ENCODE peak calls at places on chromosomes 6 and 20, in four cellular contexts. One of them, this sample, is unnamed.

GRCh38 chr6:101397199-101397598 is 3.7 kb downstream of the GRIK2 start:
- DNase-seq in activated B cell treated with CpG ODN at 0.5 μM for 24 hours: no peak
- DNase-seq in brain microvascular endothelial cell: no peak
- DNase-seq in nephron progenitor cell: no peak
- DNase-seq in this sample: no peak

GRCh38 chr6:86536121-86536520 is 401.2 kb upstream of the HTR1E start:
- DNase-seq in activated B cell treated with CpG ODN at 0.5 μM for 24 hours: no peak
- DNase-seq in brain microvascular endothelial cell: no peak
- DNase-seq in nephron progenitor cell: no peak
- DNase-seq in this sample: no peak

GRCh38 chr6:115613488-115613887 is 447.2 kb downstream of the FRK start:
- DNase-seq in activated B cell treated with CpG ODN at 0.5 μM for 24 hours: no peak
- DNase-seq in brain microvascular endothelial cell: no peak
- DNase-seq in nephron progenitor cell: no peak
- DNase-seq in this sample: no peak

GRCh38 chr6:159899994-159900745 is 9.4 kb downstream of the MAS1 start:
- DNase-seq in activated B cell treated with CpG ODN at 0.5 μM for 24 hours: no peak
- DNase-seq in brain microvascular endothelial cell: peak; percentile 90
- DNase-seq in nephron progenitor cell: no peak
- DNase-seq in this sample: no peak

GRCh38 chr20:45011108-45011526 is 44.8 kb downstream of the STK4 start:
- DNase-seq in activated B cell treated with CpG ODN at 0.5 μM for 24 hours: no peak
- DNase-seq in brain microvascular endothelial cell: peak; percentile 80
- DNase-seq in nephron progenitor cell: peak; percentile 49
- DNase-seq in this sample: no peak

GRCh38 chr20:61803903-61804804 is 261.5 kb downstream of the TAF4 start:
- DNase-seq in activated B cell treated with CpG ODN at 0.5 μM for 24 hours: no peak
- DNase-seq in brain microvascular endothelial cell: no peak
- DNase-seq in nephron progenitor cell: no peak
- DNase-seq in this sample: no peak

GRCh38 chr20:10910535-10911239 is 236.9 kb upstream of the JAG1 start:
- DNase-seq in activated B cell treated with CpG ODN at 0.5 μM for 24 hours: no peak
- DNase-seq in brain microvascular endothelial cell: no peak
- DNase-seq in nephron progenitor cell: no peak
- DNase-seq in this sample: no peak

GRCh38 chr6:105136433-105137350 is 43.1 kb downstream of the POPDC3 start:
- DNase-seq in activated B cell treated with CpG ODN at 0.5 μM for 24 hours: peak; percentile 35
- DNase-seq in brain microvascular endothelial cell: peak; percentile 25
- DNase-seq in nephron progenitor cell: peak; percentile 74
- DNase-seq in this sample: peak; percentile 48

GRCh38 chr6:33076406-33076934 is 680 bp downstream of the HLA-DPB1 start:
- DNase-seq in activated B cell treated with CpG ODN at 0.5 μM for 24 hours: no peak
- DNase-seq in brain microvascular endothelial cell: no peak
- DNase-seq in nephron progenitor cell: no peak
- DNase-seq in this sample: no peak

GRCh38 chr6:85680388-85680787 is 37.7 kb upstream of the SYNCRIP start:
- DNase-seq in activated B cell treated with CpG ODN at 0.5 μM for 24 hours: no peak
- DNase-seq in brain microvascular endothelial cell: no peak
- DNase-seq in nephron progenitor cell: no peak
- DNase-seq in this sample: no peak

GRCh38 chr6:55794136-55794812 is 81.1 kb downstream of the BMP5 start:
- DNase-seq in activated B cell treated with CpG ODN at 0.5 μM for 24 hours: no peak
- DNase-seq in brain microvascular endothelial cell: peak; percentile 14
- DNase-seq in nephron progenitor cell: no peak
- DNase-seq in this sample: no peak

GRCh38 chr6:68701159-68701558 is 66.1 kb downstream of the ADGRB3 start:
- DNase-seq in activated B cell treated with CpG ODN at 0.5 μM for 24 hours: no peak
- DNase-seq in brain microvascular endothelial cell: no peak
- DNase-seq in nephron progenitor cell: no peak
- DNase-seq in this sample: no peak

GRCh38 chr6:139568956-139569538 is 194.6 kb upstream of the CITED2 start:
- DNase-seq in activated B cell treated with CpG ODN at 0.5 μM for 24 hours: no peak
- DNase-seq in brain microvascular endothelial cell: peak; percentile 61
- DNase-seq in nephron progenitor cell: no peak
- DNase-seq in this sample: no peak

GRCh38 chr20:44342240-44342639 is 5.4 kb downstream of the R3HDML start:
- DNase-seq in activated B cell treated with CpG ODN at 0.5 μM for 24 hours: no peak
- DNase-seq in brain microvascular endothelial cell: no peak
- DNase-seq in nephron progenitor cell: no peak
- DNase-seq in this sample: no peak

GRCh38 chr6:167567142-167568033 is 242.5 kb downstream of the TTLL2 start:
- DNase-seq in activated B cell treated with CpG ODN at 0.5 μM for 24 hours: no peak
- DNase-seq in brain microvascular endothelial cell: no peak
- DNase-seq in nephron progenitor cell: no peak
- DNase-seq in this sample: no peak

DNA sequence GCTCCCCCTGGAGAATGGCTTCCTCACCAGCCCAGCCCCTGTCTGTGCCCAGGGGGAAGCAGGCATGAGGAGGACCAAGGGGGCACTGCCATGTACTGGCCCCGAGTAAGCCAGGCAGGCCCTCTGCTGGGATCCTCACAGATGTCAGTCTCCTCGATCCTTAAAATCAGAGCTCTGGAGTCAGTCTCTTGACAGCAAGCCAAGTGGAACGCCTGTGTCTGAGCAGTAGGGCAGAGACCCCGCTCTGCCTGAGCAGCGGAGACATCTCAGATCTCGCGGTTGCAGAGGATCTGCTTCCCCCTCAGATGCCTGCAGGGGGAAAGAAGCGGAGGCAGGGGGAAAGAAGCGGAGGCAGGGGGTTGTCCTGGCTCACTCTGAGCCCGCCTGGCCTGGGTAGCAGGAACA is 92.6 kb downstream of the SNX5 start:
- DNase-seq in activated B cell treated with CpG ODN at 0.5 μM for 24 hours: no peak
- DNase-seq in brain microvascular endothelial cell: no peak
- DNase-seq in nephron progenitor cell: no peak
- DNase-seq in this sample: peak; percentile 21
- TF ChIP-seq CTCF in activated B cell treated with CpG ODN at 0.5 μM for 24 hours: no peak
- TF ChIP-seq CTCF in brain microvascular endothelial cell: peak; percentile 17
- TF ChIP-seq CTCF in nephron progenitor cell: no peak
- TF ChIP-seq CTCF in this sample: no peak

DNA sequence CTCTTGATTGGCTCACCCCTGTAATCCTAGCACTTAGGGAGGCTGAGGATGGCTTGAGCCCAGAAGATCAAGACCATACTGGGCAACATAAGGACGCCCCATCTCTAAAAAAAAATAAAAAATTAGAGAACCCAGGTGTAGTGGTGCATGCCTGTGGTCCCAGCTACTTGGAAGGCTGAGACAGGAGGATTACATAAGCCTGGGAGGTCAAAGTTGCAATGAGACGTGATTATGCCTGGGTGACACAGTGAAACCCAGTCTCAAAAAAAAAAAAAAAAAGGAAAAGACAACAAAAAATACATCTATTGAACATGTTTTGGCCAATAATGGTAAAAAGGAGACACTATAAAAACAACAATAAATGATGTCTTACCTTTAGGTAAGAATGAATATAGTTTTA is 37.8 kb downstream of the CHD6 start:
- DNase-seq in activated B cell treated with CpG ODN at 0.5 μM for 24 hours: no peak
- DNase-seq in brain microvascular endothelial cell: no peak
- DNase-seq in nephron progenitor cell: no peak
- DNase-seq in this sample: no peak
- TF ChIP-seq CTCF in activated B cell treated with CpG ODN at 0.5 μM for 24 hours: no peak
- TF ChIP-seq CTCF in brain microvascular endothelial cell: no peak
- TF ChIP-seq CTCF in nephron progenitor cell: no peak
- TF ChIP-seq CTCF in this sample: no peak

GRCh38 chr6:45991189-45991588 is 24.5 kb downstream of the CLIC5 start:
- DNase-seq in activated B cell treated with CpG ODN at 0.5 μM for 24 hours: no peak
- DNase-seq in brain microvascular endothelial cell: no peak
- DNase-seq in nephron progenitor cell: no peak
- DNase-seq in this sample: no peak
- TF ChIP-seq CTCF in activated B cell treated with CpG ODN at 0.5 μM for 24 hours: no peak
- TF ChIP-seq CTCF in brain microvascular endothelial cell: peak; percentile 47
- TF ChIP-seq CTCF in nephron progenitor cell: peak; percentile 21
- TF ChIP-seq CTCF in this sample: no peak

GRCh38 chr20:58236612-58237317 is 8.3 kb upstream of the ANKRD60 start:
- DNase-seq in activated B cell treated with CpG ODN at 0.5 μM for 24 hours: peak; percentile 75
- DNase-seq in brain microvascular endothelial cell: peak; percentile 68
- DNase-seq in nephron progenitor cell: peak; percentile 89
- DNase-seq in this sample: no peak

GRCh38 chr20:58235010-58235409 is 6.6 kb upstream of the ANKRD60 start:
- DNase-seq in activated B cell treated with CpG ODN at 0.5 μM for 24 hours: no peak
- DNase-seq in brain microvascular endothelial cell: no peak
- DNase-seq in nephron progenitor cell: no peak
- DNase-seq in this sample: no peak

GRCh38 chr20:58239216-58239615 is 10.8 kb upstream of the ANKRD60 start:
- DNase-seq in activated B cell treated with CpG ODN at 0.5 μM for 24 hours: no peak
- DNase-seq in brain microvascular endothelial cell: peak; percentile 25
- DNase-seq in nephron progenitor cell: no peak
- DNase-seq in this sample: no peak

GRCh38 chr20:58238490-58238889 is 10.0 kb upstream of the ANKRD60 start:
- DNase-seq in activated B cell treated with CpG ODN at 0.5 μM for 24 hours: no peak
- DNase-seq in brain microvascular endothelial cell: no peak
- DNase-seq in nephron progenitor cell: no peak
- DNase-seq in this sample: no peak

GRCh38 chr20:58237318-58238182 is 9.1 kb upstream of the ANKRD60 start:
- DNase-seq in activated B cell treated with CpG ODN at 0.5 μM for 24 hours: no peak
- DNase-seq in brain microvascular endothelial cell: peak; percentile 35
- DNase-seq in nephron progenitor cell: no peak
- DNase-seq in this sample: no peak
- TF ChIP-seq CTCF in activated B cell treated with CpG ODN at 0.5 μM for 24 hours: no peak
- TF ChIP-seq CTCF in brain microvascular endothelial cell: no peak
- TF ChIP-seq CTCF in nephron progenitor cell: peak; percentile 43
- TF ChIP-seq CTCF in this sample: peak; percentile 70

DNA sequence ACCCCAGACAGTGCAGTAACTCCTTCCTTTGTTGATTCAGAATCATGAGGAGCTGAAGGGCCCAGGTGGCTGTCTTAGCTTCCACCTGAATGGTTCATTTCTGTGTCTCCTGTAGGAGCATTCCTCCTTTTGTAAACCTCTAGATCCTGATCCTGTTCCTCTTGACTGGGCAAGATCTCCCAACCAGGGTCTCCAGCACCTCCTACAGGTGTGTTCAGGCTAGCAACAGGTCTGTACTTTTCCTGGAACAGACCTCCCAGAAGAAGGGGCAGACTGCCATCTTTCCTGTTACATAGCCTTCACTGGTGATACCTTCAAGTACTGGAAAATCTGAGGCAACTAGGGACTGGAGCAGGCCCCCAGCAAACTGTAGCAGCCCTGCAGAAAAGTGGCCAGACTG is 35.2 kb downstream of the HLA-B start:
- DNase-seq in activated B cell treated with CpG ODN at 0.5 μM for 24 hours: no peak
- DNase-seq in brain microvascular endothelial cell: no peak
- DNase-seq in nephron progenitor cell: no peak
- DNase-seq in this sample: no peak
- TF ChIP-seq CTCF in activated B cell treated with CpG ODN at 0.5 μM for 24 hours: no peak
- TF ChIP-seq CTCF in brain microvascular endothelial cell: no peak
- TF ChIP-seq CTCF in nephron progenitor cell: no peak
- TF ChIP-seq CTCF in this sample: no peak

GRCh38 chr6:117906905-117907599 is at the start of gene SLC35F1:
- DNase-seq in activated B cell treated with CpG ODN at 0.5 μM for 24 hours: peak; percentile 17
- DNase-seq in brain microvascular endothelial cell: peak; percentile 22
- DNase-seq in nephron progenitor cell: peak; percentile 85
- DNase-seq in this sample: no peak

GRCh38 chr6:117906454-117906904 is 585 bp upstream of the SLC35F1 start:
- DNase-seq in activated B cell treated with CpG ODN at 0.5 μM for 24 hours: no peak
- DNase-seq in brain microvascular endothelial cell: no peak
- DNase-seq in nephron progenitor cell: no peak
- DNase-seq in this sample: no peak

GRCh38 chr6:117909638-117910037 is 2.6 kb downstream of the SLC35F1 start:
- DNase-seq in activated B cell treated with CpG ODN at 0.5 μM for 24 hours: no peak
- DNase-seq in brain microvascular endothelial cell: no peak
- DNase-seq in nephron progenitor cell: no peak
- DNase-seq in this sample: no peak

GRCh38 chr6:117908246-117909107 is 1.4 kb downstream of the SLC35F1 start:
- DNase-seq in activated B cell treated with CpG ODN at 0.5 μM for 24 hours: no peak
- DNase-seq in brain microvascular endothelial cell: no peak
- DNase-seq in nephron progenitor cell: no peak
- DNase-seq in this sample: no peak

DNA sequence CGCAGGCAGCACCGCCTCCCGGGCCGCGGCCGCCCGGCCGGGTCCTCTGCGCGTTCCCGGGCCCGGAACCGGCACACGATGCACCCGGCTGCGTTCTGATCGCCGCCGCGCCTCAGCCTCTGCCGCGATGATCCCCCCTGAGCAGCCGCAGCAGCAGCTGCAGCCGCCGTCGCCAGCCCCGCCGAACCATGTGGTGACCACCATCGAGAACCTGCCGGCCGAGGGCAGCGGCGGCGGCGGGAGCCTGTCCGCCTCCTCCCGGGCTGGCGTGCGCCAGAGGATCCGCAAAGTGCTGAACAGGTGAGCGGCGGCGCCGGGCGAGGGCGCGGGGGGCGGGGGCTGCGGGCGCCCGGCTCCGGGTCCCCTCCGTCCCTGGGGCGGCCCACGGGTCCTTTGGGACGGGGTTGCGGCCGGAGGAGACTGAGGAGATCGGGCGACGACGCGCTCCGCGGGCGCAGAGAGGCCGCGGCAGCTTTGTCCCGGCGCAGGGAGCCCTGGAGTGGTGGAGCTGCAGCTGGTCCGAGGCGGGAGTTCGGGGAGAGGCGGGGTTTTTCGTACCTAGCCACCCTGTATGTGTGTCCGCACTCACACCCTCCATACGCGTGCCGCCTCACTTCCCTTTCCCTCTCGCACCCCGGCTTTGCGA is 659 bp downstream of the SLC35F1 start:
- DNase-seq in activated B cell treated with CpG ODN at 0.5 μM for 24 hours: no peak
- DNase-seq in brain microvascular endothelial cell: no peak
- DNase-seq in nephron progenitor cell: peak; percentile 68
- DNase-seq in this sample: no peak
- TF ChIP-seq CTCF in activated B cell treated with CpG ODN at 0.5 μM for 24 hours: no peak
- TF ChIP-seq CTCF in brain microvascular endothelial cell: no peak
- TF ChIP-seq CTCF in nephron progenitor cell: no peak
- TF ChIP-seq CTCF in this sample: no peak

GRCh38 chr6:69780585-69781178 is 16.1 kb downstream of the LMBRD1 start:
- DNase-seq in activated B cell treated with CpG ODN at 0.5 μM for 24 hours: no peak
- DNase-seq in brain microvascular endothelial cell: no peak
- DNase-seq in nephron progenitor cell: no peak
- DNase-seq in this sample: no peak
- TF ChIP-seq CTCF in activated B cell treated with CpG ODN at 0.5 μM for 24 hours: no peak
- TF ChIP-seq CTCF in brain microvascular endothelial cell: no peak
- TF ChIP-seq CTCF in nephron progenitor cell: no peak
- TF ChIP-seq CTCF in this sample: no peak

GRCh38 chr6:23659125-23659524 is 466.9 kb upstream of the NRSN1 start:
- DNase-seq in activated B cell treated with CpG ODN at 0.5 μM for 24 hours: no peak
- DNase-seq in brain microvascular endothelial cell: peak; percentile 9
- DNase-seq in nephron progenitor cell: peak; percentile 45
- DNase-seq in this sample: no peak
- TF ChIP-seq CTCF in activated B cell treated with CpG ODN at 0.5 μM for 24 hours: no peak
- TF ChIP-seq CTCF in brain microvascular endothelial cell: peak; percentile 67
- TF ChIP-seq CTCF in nephron progenitor cell: peak; percentile 69
- TF ChIP-seq CTCF in this sample: no peak

DNA sequence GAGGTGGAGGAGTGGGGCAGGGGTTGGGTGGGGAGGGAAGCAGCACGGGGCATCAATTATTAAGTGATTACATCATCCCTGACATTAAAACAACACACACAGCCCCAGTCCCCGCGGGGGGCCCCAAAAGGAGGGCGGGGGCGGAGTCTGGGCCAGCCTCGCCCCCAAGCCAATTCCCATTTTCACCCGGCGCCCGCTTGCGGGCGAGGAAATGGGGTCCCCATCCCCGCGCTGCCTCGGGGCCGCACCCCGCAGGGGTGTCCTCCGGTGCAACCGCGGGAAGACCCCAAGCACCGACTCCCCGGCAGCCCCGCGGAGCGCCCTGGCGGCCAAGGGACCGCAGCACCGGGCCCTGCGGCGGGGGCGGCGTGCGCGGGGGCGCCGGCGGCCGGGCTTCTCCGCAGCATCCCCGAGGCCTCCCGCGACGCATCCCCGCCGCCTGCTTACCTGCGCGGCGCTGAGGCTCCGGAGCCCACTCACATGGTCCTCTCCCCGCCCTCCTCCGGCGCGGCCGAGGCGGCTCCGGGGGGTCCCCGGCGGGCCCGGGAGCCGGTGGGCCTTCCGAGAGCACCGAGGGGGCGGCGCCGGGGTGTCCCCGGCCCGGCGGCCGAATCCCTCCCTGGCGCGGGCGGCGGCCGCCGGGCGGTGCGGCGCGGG is 603 bp downstream of the FYN start:
- DNase-seq in activated B cell treated with CpG ODN at 0.5 μM for 24 hours: peak; percentile 61
- DNase-seq in brain microvascular endothelial cell: peak; percentile 32
- DNase-seq in nephron progenitor cell: peak; percentile 67
- DNase-seq in this sample: no peak
- TF ChIP-seq CTCF in activated B cell treated with CpG ODN at 0.5 μM for 24 hours: no peak
- TF ChIP-seq CTCF in brain microvascular endothelial cell: no peak
- TF ChIP-seq CTCF in nephron progenitor cell: no peak
- TF ChIP-seq CTCF in this sample: no peak